ENCODE peak calls at places on chromosomes 5 and 9, in eight cellular contexts. One of them, this sample, is unnamed.

GRCh38 chr5:157107508-157107907 is 1.3 kb downstream of the HAVCR2 start:
- DNase-seq in mesenchymal stem cell: no peak
- DNase-seq in stromal cell of bone marrow: no peak
- DNase-seq in globus pallidus: no peak
- DNase-seq in activated CD4-positive, alpha-beta T cell treated with anti-CD3 and anti-CD28 coated beads, Interleukin-2, amount 10 ng/mL, durations not matched to agents 7 days and 5 days: no peak
- DNase-seq in hypothalamus: no peak
- DNase-seq in GM23248: no peak
- DNase-seq in GM20000: no peak
- DNase-seq in this sample: no peak

GRCh38 chr5:167870055-167870454 is 421.4 kb upstream of the WWC1 start:
- DNase-seq in GM23248: peak
- DNase-seq in stromal cell of bone marrow: peak
- DNase-seq in globus pallidus: no peak
- DNase-seq in hypothalamus: no peak
- DNase-seq in mesenchymal stem cell: no peak
- DNase-seq in activated CD4-positive, alpha-beta T cell treated with anti-CD3 and anti-CD28 coated beads, Interleukin-2, amount 10 ng/mL, durations not matched to agents 7 days and 5 days: no peak
- DNase-seq in GM20000: no peak
- DNase-seq in this sample: no peak

GRCh38 chr9:135508211-135508820 is 7.8 kb downstream of the MRPS2 start:
- DNase-seq in globus pallidus: no peak
- DNase-seq in GM23248: no peak
- DNase-seq in GM20000: no peak
- DNase-seq in hypothalamus: no peak
- DNase-seq in stromal cell of bone marrow: no peak
- DNase-seq in mesenchymal stem cell: no peak
- DNase-seq in activated CD4-positive, alpha-beta T cell treated with anti-CD3 and anti-CD28 coated beads, Interleukin-2, amount 10 ng/mL, durations not matched to agents 7 days and 5 days: no peak
- DNase-seq in this sample: no peak

GRCh38 chr5:95861858-95862561 is 39.5 kb upstream of the GLRX start:
- DNase-seq in GM20000: no peak
- DNase-seq in GM23248: peak
- DNase-seq in globus pallidus: no peak
- DNase-seq in stromal cell of bone marrow: no peak
- DNase-seq in activated CD4-positive, alpha-beta T cell treated with anti-CD3 and anti-CD28 coated beads, Interleukin-2, amount 10 ng/mL, durations not matched to agents 7 days and 5 days: peak
- DNase-seq in mesenchymal stem cell: peak
- DNase-seq in hypothalamus: no peak
- DNase-seq in this sample: no peak

GRCh38 chr5:107808671-107809137 is 138.0 kb upstream of the EFNA5 start:
- DNase-seq in GM20000: no peak
- DNase-seq in activated CD4-positive, alpha-beta T cell treated with anti-CD3 and anti-CD28 coated beads, Interleukin-2, amount 10 ng/mL, durations not matched to agents 7 days and 5 days: no peak
- DNase-seq in stromal cell of bone marrow: no peak
- DNase-seq in globus pallidus: no peak
- DNase-seq in hypothalamus: peak
- DNase-seq in GM23248: no peak
- DNase-seq in mesenchymal stem cell: peak
- DNase-seq in this sample: no peak

GRCh38 chr5:32506251-32506661 is 61.7 kb upstream of the ZFR start:
- DNase-seq in GM20000: no peak
- DNase-seq in stromal cell of bone marrow: no peak
- DNase-seq in hypothalamus: no peak
- DNase-seq in GM23248: peak
- DNase-seq in activated CD4-positive, alpha-beta T cell treated with anti-CD3 and anti-CD28 coated beads, Interleukin-2, amount 10 ng/mL, durations not matched to agents 7 days and 5 days: no peak
- DNase-seq in globus pallidus: peak
- DNase-seq in mesenchymal stem cell: no peak
- DNase-seq in this sample: peak

GRCh38 chr9:137816531-137817235 is 60.9 kb upstream of the CACNA1B start:
- DNase-seq in GM20000: peak
- DNase-seq in mesenchymal stem cell: no peak
- DNase-seq in stromal cell of bone marrow: no peak
- DNase-seq in activated CD4-positive, alpha-beta T cell treated with anti-CD3 and anti-CD28 coated beads, Interleukin-2, amount 10 ng/mL, durations not matched to agents 7 days and 5 days: no peak
- DNase-seq in GM23248: no peak
- DNase-seq in hypothalamus: no peak
- DNase-seq in globus pallidus: no peak
- DNase-seq in this sample: no peak

GRCh38 chr5:178296066-178296465 is 63.5 kb upstream of the PHYKPL start:
- DNase-seq in mesenchymal stem cell: no peak
- DNase-seq in globus pallidus: no peak
- DNase-seq in activated CD4-positive, alpha-beta T cell treated with anti-CD3 and anti-CD28 coated beads, Interleukin-2, amount 10 ng/mL, durations not matched to agents 7 days and 5 days: no peak
- DNase-seq in GM23248: no peak
- DNase-seq in stromal cell of bone marrow: no peak
- DNase-seq in GM20000: no peak
- DNase-seq in hypothalamus: no peak
- DNase-seq in this sample: no peak

GRCh38 chr5:18745988-18746615 is 1111.8 kb downstream of the TAF11L14 start:
- DNase-seq in mesenchymal stem cell: peak
- DNase-seq in GM20000: peak
- DNase-seq in GM23248: peak
- DNase-seq in hypothalamus: no peak
- DNase-seq in activated CD4-positive, alpha-beta T cell treated with anti-CD3 and anti-CD28 coated beads, Interleukin-2, amount 10 ng/mL, durations not matched to agents 7 days and 5 days: peak
- DNase-seq in stromal cell of bone marrow: no peak
- DNase-seq in globus pallidus: no peak
- DNase-seq in this sample: no peak

GRCh38 chr9:8188720-8189407 is 389.3 kb upstream of the DMAC1 start:
- DNase-seq in mesenchymal stem cell: no peak
- DNase-seq in activated CD4-positive, alpha-beta T cell treated with anti-CD3 and anti-CD28 coated beads, Interleukin-2, amount 10 ng/mL, durations not matched to agents 7 days and 5 days: no peak
- DNase-seq in globus pallidus: no peak
- DNase-seq in GM20000: no peak
- DNase-seq in stromal cell of bone marrow: no peak
- DNase-seq in GM23248: no peak
- DNase-seq in hypothalamus: no peak
- DNase-seq in this sample: no peak

GRCh38 chr9:111644195-111644772 is 13.2 kb downstream of the DNAJC25 start:
- DNase-seq in hypothalamus: no peak
- DNase-seq in GM20000: no peak
- DNase-seq in GM23248: no peak
- DNase-seq in stromal cell of bone marrow: no peak
- DNase-seq in globus pallidus: no peak
- DNase-seq in mesenchymal stem cell: no peak
- DNase-seq in activated CD4-positive, alpha-beta T cell treated with anti-CD3 and anti-CD28 coated beads, Interleukin-2, amount 10 ng/mL, durations not matched to agents 7 days and 5 days: no peak
- DNase-seq in this sample: no peak

GRCh38 chr5:166772770-166773169 is 1518.7 kb upstream of the WWC1 start:
- DNase-seq in globus pallidus: no peak
- DNase-seq in GM23248: peak
- DNase-seq in mesenchymal stem cell: peak
- DNase-seq in GM20000: no peak
- DNase-seq in hypothalamus: no peak
- DNase-seq in stromal cell of bone marrow: no peak
- DNase-seq in activated CD4-positive, alpha-beta T cell treated with anti-CD3 and anti-CD28 coated beads, Interleukin-2, amount 10 ng/mL, durations not matched to agents 7 days and 5 days: no peak
- DNase-seq in this sample: no peak

GRCh38 chr5:61167382-61167781 is 5.1 kb upstream of the SMIM15 start:
- DNase-seq in hypothalamus: no peak
- DNase-seq in activated CD4-positive, alpha-beta T cell treated with anti-CD3 and anti-CD28 coated beads, Interleukin-2, amount 10 ng/mL, durations not matched to agents 7 days and 5 days: no peak
- DNase-seq in GM23248: peak
- DNase-seq in stromal cell of bone marrow: peak
- DNase-seq in mesenchymal stem cell: peak
- DNase-seq in globus pallidus: peak
- DNase-seq in GM20000: peak
- DNase-seq in this sample: no peak

GRCh38 chr5:130050585-130050984 is 146.3 kb downstream of the CHSY3 start:
- DNase-seq in GM23248: no peak
- DNase-seq in GM20000: no peak
- DNase-seq in hypothalamus: no peak
- DNase-seq in activated CD4-positive, alpha-beta T cell treated with anti-CD3 and anti-CD28 coated beads, Interleukin-2, amount 10 ng/mL, durations not matched to agents 7 days and 5 days: no peak
- DNase-seq in mesenchymal stem cell: no peak
- DNase-seq in globus pallidus: no peak
- DNase-seq in stromal cell of bone marrow: no peak
- DNase-seq in this sample: no peak

GRCh38 chr5:168353216-168353957 is 61.9 kb downstream of the WWC1 start:
- DNase-seq in mesenchymal stem cell: no peak
- DNase-seq in globus pallidus: no peak
- DNase-seq in activated CD4-positive, alpha-beta T cell treated with anti-CD3 and anti-CD28 coated beads, Interleukin-2, amount 10 ng/mL, durations not matched to agents 7 days and 5 days: no peak
- DNase-seq in GM20000: no peak
- DNase-seq in hypothalamus: peak
- DNase-seq in stromal cell of bone marrow: no peak
- DNase-seq in GM23248: no peak
- DNase-seq in this sample: no peak

GRCh38 chr9:137169764-137170460 is at the start of gene LRRC26:
- DNase-seq in globus pallidus: no peak
- DNase-seq in GM20000: no peak
- DNase-seq in mesenchymal stem cell: no peak
- DNase-seq in hypothalamus: no peak
- DNase-seq in stromal cell of bone marrow: no peak
- DNase-seq in GM23248: no peak
- DNase-seq in activated CD4-positive, alpha-beta T cell treated with anti-CD3 and anti-CD28 coated beads, Interleukin-2, amount 10 ng/mL, durations not matched to agents 7 days and 5 days: no peak
- DNase-seq in this sample: no peak

GRCh38 chr5:54927097-54927746 is 58.2 kb downstream of the ESM1 start:
- DNase-seq in mesenchymal stem cell: no peak
- DNase-seq in stromal cell of bone marrow: no peak
- DNase-seq in GM20000: no peak
- DNase-seq in activated CD4-positive, alpha-beta T cell treated with anti-CD3 and anti-CD28 coated beads, Interleukin-2, amount 10 ng/mL, durations not matched to agents 7 days and 5 days: no peak
- DNase-seq in globus pallidus: no peak
- DNase-seq in GM23248: no peak
- DNase-seq in hypothalamus: no peak
- DNase-seq in this sample: no peak

GRCh38 chr9:120783611-120784047 is 9.6 kb downstream of the FBXW2 start:
- DNase-seq in stromal cell of bone marrow: peak
- DNase-seq in mesenchymal stem cell: peak
- DNase-seq in GM20000: no peak
- DNase-seq in GM23248: peak
- DNase-seq in hypothalamus: no peak
- DNase-seq in globus pallidus: no peak
- DNase-seq in activated CD4-positive, alpha-beta T cell treated with anti-CD3 and anti-CD28 coated beads, Interleukin-2, amount 10 ng/mL, durations not matched to agents 7 days and 5 days: no peak
- DNase-seq in this sample: no peak

GRCh38 chr9:18393340-18394130 is 80.4 kb upstream of the ADAMTSL1 start:
- DNase-seq in GM20000: no peak
- DNase-seq in stromal cell of bone marrow: peak
- DNase-seq in mesenchymal stem cell: peak
- DNase-seq in hypothalamus: peak
- DNase-seq in globus pallidus: peak
- DNase-seq in activated CD4-positive, alpha-beta T cell treated with anti-CD3 and anti-CD28 coated beads, Interleukin-2, amount 10 ng/mL, durations not matched to agents 7 days and 5 days: no peak
- DNase-seq in GM23248: peak
- DNase-seq in this sample: peak

GRCh38 chr9:33445941-33446506 is 1.4 kb downstream of the AQP3 start:
- DNase-seq in GM20000: no peak
- DNase-seq in GM23248: no peak
- DNase-seq in mesenchymal stem cell: no peak
- DNase-seq in globus pallidus: no peak
- DNase-seq in stromal cell of bone marrow: no peak
- DNase-seq in activated CD4-positive, alpha-beta T cell treated with anti-CD3 and anti-CD28 coated beads, Interleukin-2, amount 10 ng/mL, durations not matched to agents 7 days and 5 days: no peak
- DNase-seq in hypothalamus: no peak
- DNase-seq in this sample: no peak

GRCh38 chr9:94975480-94976452 is 249.3 kb downstream of the AOPEP start:
- DNase-seq in mesenchymal stem cell: no peak
- DNase-seq in GM23248: no peak
- DNase-seq in activated CD4-positive, alpha-beta T cell treated with anti-CD3 and anti-CD28 coated beads, Interleukin-2, amount 10 ng/mL, durations not matched to agents 7 days and 5 days: no peak
- DNase-seq in GM20000: no peak
- DNase-seq in globus pallidus: no peak
- DNase-seq in hypothalamus: no peak
- DNase-seq in stromal cell of bone marrow: no peak
- DNase-seq in this sample: no peak

GRCh38 chr9:98807070-98807810 is at the start of gene GALNT12:
- DNase-seq in stromal cell of bone marrow: no peak
- DNase-seq in activated CD4-positive, alpha-beta T cell treated with anti-CD3 and anti-CD28 coated beads, Interleukin-2, amount 10 ng/mL, durations not matched to agents 7 days and 5 days: peak
- DNase-seq in globus pallidus: no peak
- DNase-seq in mesenchymal stem cell: no peak
- DNase-seq in hypothalamus: peak
- DNase-seq in GM20000: peak
- DNase-seq in GM23248: peak
- DNase-seq in this sample: peak

GRCh38 chr5:81121273-81121672 is 111.8 kb upstream of the CKMT2 start:
- DNase-seq in hypothalamus: no peak
- DNase-seq in stromal cell of bone marrow: no peak
- DNase-seq in activated CD4-positive, alpha-beta T cell treated with anti-CD3 and anti-CD28 coated beads, Interleukin-2, amount 10 ng/mL, durations not matched to agents 7 days and 5 days: no peak
- DNase-seq in GM20000: no peak
- DNase-seq in globus pallidus: no peak
- DNase-seq in GM23248: no peak
- DNase-seq in mesenchymal stem cell: no peak
- DNase-seq in this sample: no peak

This sample was measured in G401.